ENCODE peak calls at places on chromosomes 4 and X, in four cellular contexts. One of them, this sample, is unnamed.

GRCh38 chr4:53686521-53686920 is 95.2 kb upstream of the LNX1 start:
- DNase-seq in uterus: no peak
- DNase-seq in lower leg skin: no peak
- DNase-seq in esophagus squamous epithelium: no peak
- DNase-seq in this sample: no peak

GRCh38 chrX:46318551-46318950 is 226.7 kb downstream of the ZNF674 start:
- DNase-seq in lower leg skin: no peak
- DNase-seq in esophagus squamous epithelium: no peak
- DNase-seq in uterus: no peak
- DNase-seq in this sample: no peak

GRCh38 chr4:121233982-121234381 is 69.9 kb upstream of the TNIP3 start:
- DNase-seq in lower leg skin: no peak
- DNase-seq in uterus: no peak
- DNase-seq in esophagus squamous epithelium: no peak
- DNase-seq in this sample: no peak

GRCh38 chrX:143634701-143635442 is 1.0 kb downstream of the SLITRK4 start:
- DNase-seq in esophagus squamous epithelium: no peak
- DNase-seq in uterus: no peak
- DNase-seq in lower leg skin: no peak
- DNase-seq in this sample: peak; percentile 33

GRCh38 chr4:83340692-83341343 is 6.2 kb upstream of the HPSE start:
- DNase-seq in esophagus squamous epithelium: no peak
- DNase-seq in lower leg skin: no peak
- DNase-seq in uterus: no peak
- DNase-seq in this sample: no peak

GRCh38 chrX:119155416-119156035 is 27.9 kb upstream of the KIAA1210 start:
- DNase-seq in lower leg skin: no peak
- DNase-seq in uterus: peak; percentile 30
- DNase-seq in esophagus squamous epithelium: no peak
- DNase-seq in this sample: peak; percentile 32

GRCh38 chrX:68732906-68733493 is 85.5 kb downstream of the STARD8 start:
- DNase-seq in esophagus squamous epithelium: no peak
- DNase-seq in uterus: no peak
- DNase-seq in lower leg skin: peak; percentile 88
- DNase-seq in this sample: peak; percentile 54

GRCh38 chrX:13791559-13791958 is 25.3 kb downstream of the GPM6B start:
- DNase-seq in lower leg skin: no peak
- DNase-seq in uterus: no peak
- DNase-seq in esophagus squamous epithelium: no peak
- DNase-seq in this sample: no peak

GRCh38 chr4:152408514-152409327 is 127.2 kb downstream of the FBXW7 start:
- DNase-seq in esophagus squamous epithelium: no peak
- DNase-seq in uterus: no peak
- DNase-seq in lower leg skin: no peak
- DNase-seq in this sample: no peak

GRCh38 chr4:101785476-101785875 is 5.1 kb upstream of the BANK1 start:
- DNase-seq in esophagus squamous epithelium: no peak
- DNase-seq in uterus: no peak
- DNase-seq in lower leg skin: no peak
- DNase-seq in this sample: no peak

GRCh38 chr4:110128092-110128989 is 70.1 kb downstream of the ELOVL6 start:
- DNase-seq in uterus: no peak
- DNase-seq in lower leg skin: no peak
- DNase-seq in esophagus squamous epithelium: no peak
- DNase-seq in this sample: no peak

GRCh38 chrX:134236690-134237362 is at the start of gene CCDC160:
- DNase-seq in uterus: peak; percentile 14
- DNase-seq in lower leg skin: no peak
- DNase-seq in esophagus squamous epithelium: no peak
- DNase-seq in this sample: no peak

GRCh38 chr4:145388043-145388442 is 93.6 kb upstream of the SMAD1 start:
- DNase-seq in esophagus squamous epithelium: no peak
- DNase-seq in lower leg skin: no peak
- DNase-seq in uterus: no peak
- DNase-seq in this sample: no peak

GRCh38 chrX:10022580-10023245 is 55.6 kb downstream of the CLDN34 start:
- DNase-seq in uterus: peak; percentile 43
- DNase-seq in lower leg skin: peak; percentile 85
- DNase-seq in esophagus squamous epithelium: no peak
- DNase-seq in this sample: no peak

GRCh38 chr4:166882221-166882620 is 352.1 kb downstream of the SPOCK3 start:
- DNase-seq in esophagus squamous epithelium: no peak
- DNase-seq in lower leg skin: no peak
- DNase-seq in uterus: no peak
- DNase-seq in this sample: no peak

GRCh38 chrX:72265263-72265662 is 11.8 kb downstream of the RPS4X start:
- DNase-seq in lower leg skin: peak; percentile 2
- DNase-seq in uterus: no peak
- DNase-seq in esophagus squamous epithelium: no peak
- DNase-seq in this sample: no peak

GRCh38 chr4:172232966-172233365 is 419.8 kb downstream of the GALNTL6 start:
- DNase-seq in lower leg skin: no peak
- DNase-seq in uterus: no peak
- DNase-seq in esophagus squamous epithelium: no peak
- DNase-seq in this sample: no peak

GRCh38 chr4:148226341-148226740 is 215.9 kb downstream of the NR3C2 start:
- DNase-seq in esophagus squamous epithelium: no peak
- DNase-seq in uterus: no peak
- DNase-seq in lower leg skin: no peak
- DNase-seq in this sample: no peak

GRCh38 chr4:83043801-83044407 is 8.9 kb downstream of the COPS4 start:
- DNase-seq in lower leg skin: no peak
- DNase-seq in uterus: peak; percentile 25
- DNase-seq in esophagus squamous epithelium: no peak
- DNase-seq in this sample: no peak

GRCh38 chr4:139609647-139610046 is 53.6 kb upstream of the SETD7 start:
- DNase-seq in esophagus squamous epithelium: no peak
- DNase-seq in lower leg skin: no peak
- DNase-seq in uterus: no peak
- DNase-seq in this sample: no peak

GRCh38 chr4:74660866-74661265 is 133.5 kb downstream of the BTC start:
- DNase-seq in uterus: no peak
- DNase-seq in esophagus squamous epithelium: no peak
- DNase-seq in lower leg skin: no peak
- DNase-seq in this sample: no peak

GRCh38 chr4:118918388-118918787 is 29.7 kb downstream of the SYNPO2 start:
- DNase-seq in esophagus squamous epithelium: no peak
- DNase-seq in lower leg skin: no peak
- DNase-seq in uterus: no peak
- DNase-seq in this sample: no peak

GRCh38 chr4:108775921-108776320 is 13.1 kb upstream of the ETNPPL start:
- DNase-seq in esophagus squamous epithelium: no peak
- DNase-seq in lower leg skin: no peak
- DNase-seq in uterus: no peak
- DNase-seq in this sample: no peak

GRCh38 chr4:170007113-170007512 is 19.1 kb downstream of the MFAP3L start:
- DNase-seq in uterus: no peak
- DNase-seq in lower leg skin: no peak
- DNase-seq in esophagus squamous epithelium: no peak
- DNase-seq in this sample: no peak

GRCh38 chr4:162682651-162683050 is 484.0 kb downstream of the NAF1 start:
- DNase-seq in uterus: no peak
- DNase-seq in lower leg skin: no peak
- DNase-seq in esophagus squamous epithelium: no peak
- DNase-seq in this sample: no peak

GRCh38 chrX:27354021-27354420 is 109.1 kb downstream of the PPP4R3C start:
- DNase-seq in lower leg skin: no peak
- DNase-seq in uterus: no peak
- DNase-seq in esophagus squamous epithelium: no peak
- DNase-seq in this sample: no peak

GRCh38 chrX:27350476-27350875 is 112.7 kb downstream of the PPP4R3C start:
- DNase-seq in uterus: no peak
- DNase-seq in lower leg skin: no peak
- DNase-seq in esophagus squamous epithelium: no peak
- DNase-seq in this sample: no peak
- TF ChIP-seq POLR2A in uterus: no peak
- TF ChIP-seq POLR2A in lower leg skin: no peak
- TF ChIP-seq POLR2A in esophagus squamous epithelium: no peak
- TF ChIP-seq POLR2A in this sample: no peak

GRCh38 chr4:112266823-112267222 is 18.9 kb downstream of the TIFA start:
- DNase-seq in uterus: no peak
- DNase-seq in esophagus squamous epithelium: no peak
- DNase-seq in lower leg skin: no peak
- DNase-seq in this sample: no peak

GRCh38 chr4:112274959-112275358 is 10.7 kb downstream of the TIFA start:
- DNase-seq in esophagus squamous epithelium: no peak
- DNase-seq in lower leg skin: no peak
- DNase-seq in uterus: no peak
- DNase-seq in this sample: no peak

GRCh38 chr4:112270051-112270450 is 15.7 kb downstream of the TIFA start:
- DNase-seq in esophagus squamous epithelium: no peak
- DNase-seq in lower leg skin: no peak
- DNase-seq in uterus: no peak
- DNase-seq in this sample: no peak

GRCh38 chr4:112272292-112272691 is 13.4 kb downstream of the TIFA start:
- DNase-seq in lower leg skin: no peak
- DNase-seq in esophagus squamous epithelium: no peak
- DNase-seq in uterus: no peak
- DNase-seq in this sample: no peak

GRCh38 chr4:112270643-112271484 is 14.8 kb downstream of the TIFA start:
- DNase-seq in uterus: no peak
- DNase-seq in esophagus squamous epithelium: no peak
- DNase-seq in lower leg skin: no peak
- DNase-seq in this sample: no peak
- TF ChIP-seq POLR2A in uterus: no peak
- TF ChIP-seq POLR2A in esophagus squamous epithelium: no peak
- TF ChIP-seq POLR2A in lower leg skin: no peak
- TF ChIP-seq POLR2A in this sample: no peak

DNA sequence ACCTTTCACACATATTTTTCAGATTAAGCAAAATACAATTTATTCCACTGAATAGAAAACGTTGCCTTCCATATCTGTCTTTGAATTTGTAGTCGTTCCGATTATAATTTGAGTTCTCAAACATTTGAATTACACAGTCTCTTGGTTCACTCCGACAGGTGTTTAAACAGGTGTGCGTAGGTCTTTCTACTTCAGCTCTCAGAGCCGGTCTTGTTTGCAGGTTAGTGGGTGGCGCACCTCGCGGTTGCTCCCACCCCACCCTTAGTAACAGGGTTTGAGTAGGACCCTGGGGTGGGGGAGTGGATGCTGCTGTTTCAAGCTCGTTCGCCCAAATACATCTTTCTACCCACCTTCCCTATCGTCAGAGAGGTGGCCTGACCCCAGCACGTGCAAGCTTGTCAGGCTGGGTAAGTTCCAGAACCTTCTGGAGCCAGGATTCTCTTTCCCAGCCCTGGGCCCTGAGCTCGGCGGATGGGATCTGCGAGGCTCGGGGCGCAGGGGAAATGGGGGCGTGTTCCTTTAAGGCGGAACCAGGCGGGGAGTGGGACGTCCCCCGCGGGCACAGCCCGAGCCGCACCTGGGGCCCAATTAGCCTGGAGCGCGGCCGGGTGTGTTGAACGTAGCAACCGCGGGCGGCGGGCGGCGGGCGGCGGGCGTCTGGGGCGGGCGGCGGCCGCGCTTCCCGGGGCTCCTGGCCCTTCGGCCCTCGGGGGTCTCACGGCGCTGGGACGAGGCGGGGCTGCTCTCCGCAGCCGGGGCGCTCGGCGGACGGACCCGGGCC is at the start of gene FAM149A:
- DNase-seq in lower leg skin: no peak
- DNase-seq in uterus: peak; percentile 53
- DNase-seq in esophagus squamous epithelium: no peak
- DNase-seq in this sample: no peak
- TF ChIP-seq POLR2A in lower leg skin: no peak
- TF ChIP-seq POLR2A in uterus: no peak
- TF ChIP-seq POLR2A in esophagus squamous epithelium: peak; percentile 5
- TF ChIP-seq POLR2A in this sample: no peak

DNA sequence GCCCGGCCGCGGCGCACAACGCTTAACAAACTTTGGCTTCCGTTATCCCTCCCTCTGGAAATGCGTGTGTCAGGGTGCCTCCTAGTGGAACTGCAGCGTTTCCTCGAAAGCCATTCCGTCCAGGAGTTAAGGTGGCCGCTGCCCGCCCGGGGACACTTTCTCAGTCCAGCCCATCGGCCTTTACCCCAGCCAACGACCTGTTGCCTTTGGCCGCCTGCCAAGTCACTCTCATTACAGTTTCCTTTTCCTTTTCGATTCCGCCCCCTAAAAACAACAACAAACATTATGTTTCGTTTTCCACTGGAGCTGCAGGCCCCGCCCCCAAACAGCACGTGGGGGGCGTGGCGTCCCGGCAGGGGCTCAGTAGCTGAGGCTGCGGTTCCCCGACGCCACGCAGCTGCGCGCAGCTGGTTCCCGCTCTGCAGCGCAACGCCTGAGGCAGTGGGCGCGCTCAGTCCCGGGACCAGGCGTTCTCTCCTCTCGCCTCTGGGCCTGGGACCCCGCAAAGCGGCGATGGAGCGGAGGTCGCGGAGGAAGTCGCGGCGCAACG is at the start of gene HERC5:
- DNase-seq in lower leg skin: peak; percentile 98
- DNase-seq in uterus: peak; percentile 93
- DNase-seq in esophagus squamous epithelium: peak; percentile 50
- DNase-seq in this sample: peak; percentile 72
- TF ChIP-seq POLR2A in lower leg skin: no peak
- TF ChIP-seq POLR2A in uterus: peak; percentile 81
- TF ChIP-seq POLR2A in esophagus squamous epithelium: peak; percentile 78
- TF ChIP-seq POLR2A in this sample: no peak

GRCh38 chrX:24025741-24026402 is 1.1 kb downstream of the KLHL15 start:
- DNase-seq in esophagus squamous epithelium: no peak
- DNase-seq in lower leg skin: no peak
- DNase-seq in uterus: peak; percentile 55
- DNase-seq in this sample: no peak
- TF ChIP-seq POLR2A in esophagus squamous epithelium: peak; percentile 55
- TF ChIP-seq POLR2A in lower leg skin: no peak
- TF ChIP-seq POLR2A in uterus: no peak
- TF ChIP-seq POLR2A in this sample: no peak

GRCh38 chr4:37891221-37892159 is 606 bp downstream of the TBC1D1 start:
- DNase-seq in lower leg skin: no peak
- DNase-seq in uterus: peak; percentile 69
- DNase-seq in esophagus squamous epithelium: no peak
- DNase-seq in this sample: no peak
- TF ChIP-seq POLR2A in lower leg skin: no peak
- TF ChIP-seq POLR2A in uterus: peak; percentile 38
- TF ChIP-seq POLR2A in esophagus squamous epithelium: no peak
- TF ChIP-seq POLR2A in this sample: no peak

GRCh38 chrX:15789979-15790765 is at the start of gene ZRSR2:
- DNase-seq in esophagus squamous epithelium: peak; percentile 47
- DNase-seq in lower leg skin: peak; percentile 97
- DNase-seq in uterus: peak; percentile 82
- DNase-seq in this sample: peak; percentile 42
- TF ChIP-seq POLR2A in esophagus squamous epithelium: peak; percentile 73
- TF ChIP-seq POLR2A in lower leg skin: no peak
- TF ChIP-seq POLR2A in uterus: peak; percentile 36
- TF ChIP-seq POLR2A in this sample: peak; percentile 67

GRCh38 chr4:77075869-77076801 is at the start of gene CCNI:
- DNase-seq in esophagus squamous epithelium: peak; percentile 73
- DNase-seq in uterus: peak; percentile 96
- DNase-seq in lower leg skin: peak; percentile 99
- DNase-seq in this sample: peak; percentile 63
- TF ChIP-seq POLR2A in esophagus squamous epithelium: peak; percentile 87
- TF ChIP-seq POLR2A in uterus: peak; percentile 85
- TF ChIP-seq POLR2A in lower leg skin: peak; percentile 72
- TF ChIP-seq POLR2A in this sample: peak; percentile 46

GRCh38 chr4:128670434-128670999 is 139.0 kb upstream of the JADE1 start:
- DNase-seq in esophagus squamous epithelium: no peak
- DNase-seq in uterus: no peak
- DNase-seq in lower leg skin: no peak
- DNase-seq in this sample: no peak
- TF ChIP-seq POLR2A in esophagus squamous epithelium: no peak
- TF ChIP-seq POLR2A in uterus: no peak
- TF ChIP-seq POLR2A in lower leg skin: no peak
- TF ChIP-seq POLR2A in this sample: no peak

This sample was measured in H54.